ENCODE peak calls at places on chromosomes 5 and 9, in eight cellular contexts. X is endodermal cell; N is suprapubic skin; B is CD8-positive, alpha-beta T cell; K is fibroblast of the aortic adventitia; U is PC-9; S is mucosa of descending colon; H is fibroblast of lung. V is an unnamed sample.

GRCh38 chr5:52725065-52725746 is 62.5 kb upstream of the ITGA1 start:
- DNase-seq in X (no peak), N (no peak), B (peak; percentile 67), K (no peak), U (peak; percentile 43), S (no peak), H (peak; percentile 20), V (peak; percentile 56)

GRCh38 chr5:137144656-137145055 is 354.5 kb downstream of the SPOCK1 start:
- DNase-seq in X (no peak), N (no peak), B (no peak), K (no peak), U (no peak), S (no peak), H (no peak), V (no peak)

GRCh38 chr5:3996871-3997410 is 401.3 kb downstream of the IRX1 start:
- DNase-seq in X (no peak), N (no peak), B (no peak), K (no peak), U (no peak), S (no peak), H (no peak), V (no peak)

GRCh38 chr5:141420855-141421488 is at the start of gene PCDHGA11:
- DNase-seq in X (peak; percentile 92), N (no peak), B (peak; percentile 25), K (peak; percentile 84), U (peak; percentile 38), S (no peak), H (peak; percentile 56), V (peak; percentile 71)

GRCh38 chr9:21752003-21752402 is 50.4 kb upstream of the MTAP start:
- DNase-seq in X (peak; percentile 78), N (no peak), B (no peak), K (no peak), U (no peak), S (no peak), H (no peak), V (no peak)

GRCh38 chr5:96572864-96573512 is 89.2 kb upstream of the CAST start:
- DNase-seq in X (no peak), N (no peak), B (no peak), K (peak; percentile 80), U (peak; percentile 86), S (no peak), H (peak; percentile 99), V (peak; percentile 91)

GRCh38 chr9:108869092-108869725 is 7.1 kb downstream of the ACTL7A start:
- DNase-seq in X (no peak), N (no peak), B (no peak), K (no peak), U (peak; percentile 72), S (no peak), H (peak; percentile 61), V (peak; percentile 19)

GRCh38 chr5:137632716-137633115 is 103.2 kb downstream of the KLHL3 start:
- DNase-seq in X (no peak), N (no peak), B (no peak), K (no peak), U (no peak), S (no peak), H (peak; percentile 22), V (no peak)

GRCh38 chr5:132838516-132839282 is 8.3 kb upstream of the SHROOM1 start:
- DNase-seq in X (peak; percentile 13), N (no peak), B (no peak), K (no peak), U (no peak), S (no peak), H (no peak), V (no peak)

GRCh38 chr9:35748858-35749514 is at the start of the genes GBA2 and RGP1:
- DNase-seq in X (peak; percentile 93), N (peak; percentile 86), B (peak; percentile 71), K (peak; percentile 50), U (peak; percentile 69), S (peak; percentile 94), H (peak; percentile 69), V (peak; percentile 79)

GRCh38 chr5:178416206-178416882 is 173.8 kb downstream of the COL23A1 start:
- DNase-seq in X (peak; percentile 33), N (no peak), B (no peak), K (no peak), U (no peak), S (no peak), H (no peak), V (no peak)

GRCh38 chr9:93223241-93224180 is 39.6 kb downstream of the WNK2 start:
- DNase-seq in X (no peak), N (no peak), B (no peak), K (peak; percentile 47), U (peak; percentile 97), S (peak; percentile 74), H (peak; percentile 79), V (peak; percentile 13)

GRCh38 chr9:2758162-2758950 is 41.0 kb downstream of the KCNV2 start:
- DNase-seq in X (no peak), N (no peak), B (no peak), K (peak; percentile 76), U (no peak), S (no peak), H (no peak), V (peak; percentile 19)

GRCh38 chr9:86115886-86116285 is 16.5 kb upstream of the GOLM1 start:
- DNase-seq in X (no peak), N (no peak), B (no peak), K (no peak), U (no peak), S (no peak), H (no peak), V (no peak)

GRCh38 chr9:69918317-69918716 is 97.7 kb downstream of the CFAP95 start:
- DNase-seq in X (no peak), N (no peak), B (no peak), K (no peak), U (no peak), S (no peak), H (no peak), V (no peak)

GRCh38 chr9:69916950-69917349 is 96.3 kb downstream of the CFAP95 start:
- DNase-seq in X (no peak), N (no peak), B (no peak), K (no peak), U (no peak), S (no peak), H (no peak), V (no peak)

GRCh38 chr9:69923972-69924371 is 103.4 kb downstream of the CFAP95 start:
- DNase-seq in X (no peak), N (no peak), B (no peak), K (no peak), U (no peak), S (no peak), H (no peak), V (no peak)

GRCh38 chr9:69922646-69923045 is 102.0 kb downstream of the CFAP95 start:
- DNase-seq in X (no peak), N (no peak), B (no peak), K (no peak), U (no peak), S (no peak), H (no peak), V (no peak)

GRCh38 chr9:69919461-69920061 is 98.9 kb downstream of the CFAP95 start:
- DNase-seq in X (no peak), N (no peak), B (no peak), K (peak; percentile 83), U (peak; percentile 54), S (no peak), H (peak; percentile 56), V (peak; percentile 65)
- TF ChIP-seq CTCF in X (peak; percentile 88), N (peak; percentile 37), B (peak; percentile 68), K (peak; percentile 75), U (peak; percentile 81), S (peak; percentile 21), H (peak; percentile 62), V (peak; percentile 72)

GRCh38 chr5:161850491-161850890 is 2.6 kb downstream of the GABRA1 start:
- DNase-seq in X (no peak), N (no peak), B (no peak), K (no peak), U (no peak), S (no peak), H (no peak), V (no peak)

GRCh38 chr5:161846731-161847130 is 1.2 kb upstream of the GABRA1 start:
- DNase-seq in X (peak; percentile 91), N (no peak), B (no peak), K (no peak), U (no peak), S (no peak), H (peak; percentile 0), V (no peak)

GRCh38 chr5:161851691-161852299 is 3.9 kb downstream of the GABRA1 start:
- DNase-seq in X (no peak), N (no peak), B (no peak), K (peak; percentile 1), U (no peak), S (no peak), H (no peak), V (no peak)

GRCh38 chr5:161847447-161847846 is 473 bp upstream of the GABRA1 start:
- DNase-seq in X (peak; percentile 59), N (no peak), B (no peak), K (no peak), U (no peak), S (no peak), H (no peak), V (no peak)

GRCh38 chr5:161847896-161848510 is at the start of gene GABRA1:
- DNase-seq in X (peak; percentile 82), N (no peak), B (no peak), K (no peak), U (no peak), S (no peak), H (no peak), V (no peak)
- H3K4me3 ChIP-seq in X (peak within 1 kb of the TSS; percentile 89), N (peak within 1 kb of the TSS; percentile 18), B (no peak within 1 kb of the TSS), K (no peak within 1 kb of the TSS), U (no peak within 1 kb of the TSS), S (no peak within 1 kb of the TSS), H (no peak within 1 kb of the TSS), V (no peak within 1 kb of the TSS)

GRCh38 chr5:61641748-61642565 is 309.9 kb downstream of the ZSWIM6 start:
- DNase-seq in X (no peak), N (no peak), B (no peak), K (peak; percentile 28), U (no peak), S (no peak), H (no peak), V (peak; percentile 11)
- TF ChIP-seq CTCF in X (peak; percentile 50), N (no peak), B (no peak), K (peak; percentile 25), U (no peak), S (no peak), H (no peak), V (peak; percentile 34)

DNA sequence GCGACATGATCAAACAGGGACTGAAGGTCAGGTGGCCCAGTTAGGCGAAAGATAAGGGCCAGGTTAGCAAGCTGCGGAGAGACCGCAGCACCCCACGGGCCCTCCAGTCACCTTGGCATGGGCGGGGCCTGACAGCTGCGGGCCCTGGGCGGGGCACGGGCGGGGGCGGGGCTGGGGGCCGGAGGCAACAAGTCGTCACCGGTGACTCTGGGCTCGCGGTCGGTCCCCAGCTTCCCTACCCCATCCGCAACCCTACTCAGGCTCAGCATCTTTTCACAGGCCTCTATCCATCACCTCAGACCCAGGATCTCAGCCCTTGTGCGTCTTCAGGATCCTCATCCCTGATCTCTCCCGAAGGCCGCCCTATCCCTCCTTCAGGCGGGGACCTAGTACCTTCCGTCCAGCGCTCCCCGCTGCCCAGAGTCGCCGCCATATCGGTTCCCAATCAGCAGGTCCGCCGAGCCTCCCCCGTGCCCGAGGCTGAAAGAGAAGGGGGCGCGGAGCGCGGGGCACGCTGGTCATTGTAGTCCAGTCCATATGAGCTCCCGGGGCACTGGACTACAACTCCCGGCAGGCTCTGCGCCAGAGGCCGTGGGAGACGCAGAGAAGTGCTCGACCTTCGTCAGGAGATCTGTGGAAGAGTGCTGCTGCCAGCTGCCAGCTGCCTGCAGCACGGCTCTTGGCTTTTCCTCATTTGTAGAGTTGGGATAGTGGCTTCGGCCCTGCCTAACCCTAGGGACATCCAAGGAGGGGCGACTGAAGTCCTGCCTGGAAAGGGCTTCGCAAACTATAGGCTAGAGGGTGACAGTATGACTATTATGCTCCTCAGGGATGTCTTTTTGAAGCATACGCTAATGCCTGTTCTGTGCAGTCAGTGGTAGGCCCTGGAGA is at the start of gene DNAJC18:
- DNase-seq in X (peak; percentile 98), N (peak; percentile 94), B (peak; percentile 90), K (peak; percentile 90), U (peak; percentile 75), S (peak; percentile 95), H (peak; percentile 83), V (peak; percentile 93)
- H3K4me3 ChIP-seq in X (peak within 1 kb of the TSS; percentile 92), N (peak within 1 kb of the TSS; percentile 84), B (peak within 1 kb of the TSS; percentile 98), K (peak within 1 kb of the TSS; percentile 97), U (peak within 1 kb of the TSS; percentile 91), S (peak within 1 kb of the TSS; percentile 59), H (peak within 1 kb of the TSS; percentile 84), V (peak within 1 kb of the TSS; percentile 89)